ENCODE peak calls at places on chromosomes 4 and X, in eight cellular contexts. U is glutamatergic neuron; M is OCI-LY7; B is fibroblast of pulmonary artery; T is AG09309; E is CD4-positive, alpha-beta T cell; O is pancreas; W is astrocyte. V is an unnamed sample.
A peak's percentile ranks its signal among the peaks of the same experiment; 100 is the strongest.

GRCh38 chrX:107729558-107730297 is 45.9 kb downstream of the TSC22D3 start:
- DNase-seq in E (no peak), U (no peak), W (no peak), O (no peak), B (peak; percentile 57), T (no peak), M (no peak), V (no peak)

GRCh38 chr4:177718514-177718913 is 276.3 kb upstream of the AGA start:
- DNase-seq in O (no peak), B (no peak), U (no peak), T (no peak), M (no peak), W (no peak), E (no peak), V (no peak)

GRCh38 chr4:136412708-136413107 is 1119.6 kb downstream of the PCDH18 start:
- DNase-seq in T (no peak), W (peak; percentile 51), B (peak; percentile 70), M (no peak), E (no peak), U (no peak), O (no peak), V (no peak)

GRCh38 chr4:142202404-142203332 is 566.3 kb downstream of the IL15 start:
- DNase-seq in E (no peak), O (no peak), W (no peak), M (peak; percentile 11), U (no peak), B (no peak), T (no peak), V (no peak)

GRCh38 chrX:36961590-36961989 is 46.6 kb upstream of the FAM47C start:
- DNase-seq in W (no peak), O (no peak), B (no peak), T (no peak), U (peak; percentile 26), E (no peak), M (no peak), V (no peak)

GRCh38 chrX:74133156-74133796 is 170.7 kb upstream of the ZCCHC13 start:
- DNase-seq in O (no peak), U (no peak), W (peak; percentile 53), B (peak; percentile 75), M (peak; percentile 62), E (no peak), T (peak; percentile 65), V (peak; percentile 69)

GRCh38 chr4:186190456-186191265 is 706 bp upstream of the CYP4V2 start:
- DNase-seq in B (peak; percentile 14), W (peak; percentile 10), U (peak; percentile 53), O (peak; percentile 38), M (peak; percentile 71), T (no peak), E (peak; percentile 26), V (peak; percentile 10)

GRCh38 chr4:85498068-85498733 is 23.3 kb downstream of the ARHGAP24 start:
- DNase-seq in U (no peak), T (no peak), M (no peak), O (peak; percentile 21), B (peak; percentile 65), E (no peak), W (peak; percentile 69), V (peak; percentile 91)

GRCh38 chrX:87805829-87806490 is 288.4 kb downstream of the KLHL4 start:
- DNase-seq in B (peak; percentile 47), M (no peak), T (no peak), W (peak; percentile 22), E (no peak), U (no peak), O (no peak), V (no peak)

GRCh38 chr4:112523764-112524505 is 8.0 kb upstream of the NEUROG2 start:
- DNase-seq in U (peak; percentile 90), E (peak; percentile 53), B (peak; percentile 35), T (no peak), O (peak; percentile 73), M (peak; percentile 93), W (no peak), V (no peak)

GRCh38 chr4:168674077-168674747 is 177.4 kb downstream of the PALLD start:
- DNase-seq in E (no peak), M (no peak), O (no peak), W (peak; percentile 40), B (peak; percentile 43), T (no peak), U (no peak), V (no peak)

GRCh38 chr4:55409468-55410171 is 13.9 kb downstream of the TMEM165 start:
- DNase-seq in M (peak; percentile 52), T (no peak), E (no peak), W (no peak), B (peak; percentile 70), U (peak; percentile 49), O (no peak), V (peak; percentile 51)

GRCh38 chr4:52714597-52715254 is 36.5 kb downstream of the ERVMER34-1 start:
- DNase-seq in M (peak; percentile 37), T (no peak), U (no peak), O (no peak), W (no peak), E (no peak), B (peak; percentile 35), V (no peak)

GRCh38 chr4:31390849-31391248 is 670.7 kb downstream of the PCDH7 start:
- DNase-seq in T (no peak), B (no peak), U (no peak), M (no peak), E (no peak), W (no peak), O (no peak), V (no peak)

GRCh38 chr4:17463606-17464005 is 48.3 kb downstream of the QDPR start:
- DNase-seq in T (no peak), B (no peak), U (no peak), W (no peak), M (no peak), E (no peak), O (no peak), V (no peak)

GRCh38 chr4:27666943-27667342 is 806.3 kb downstream of the STIM2 start:
- DNase-seq in E (no peak), O (no peak), B (no peak), T (no peak), U (no peak), M (peak; percentile 10), W (no peak), V (no peak)

GRCh38 chr4:4820264-4820663 is 39.2 kb upstream of the MSX1 start:
- DNase-seq in U (no peak), O (no peak), E (no peak), T (no peak), W (no peak), B (no peak), M (no peak), V (no peak)

GRCh38 chr4:4821577-4821976 is 37.9 kb upstream of the MSX1 start:
- DNase-seq in B (no peak), U (no peak), T (no peak), O (no peak), W (no peak), E (no peak), M (no peak), V (no peak)

GRCh38 chr4:4819213-4819606 is 40.3 kb upstream of the MSX1 start:
- DNase-seq in T (no peak), B (no peak), W (no peak), E (no peak), M (no peak), O (no peak), U (no peak), V (no peak)

GRCh38 chr4:4820739-4821138 is 38.7 kb upstream of the MSX1 start:
- DNase-seq in O (no peak), B (no peak), U (no peak), M (no peak), E (no peak), T (no peak), W (no peak), V (no peak)

GRCh38 chr4:4818440-4819212 is 40.8 kb upstream of the MSX1 start:
- DNase-seq in T (no peak), M (no peak), B (no peak), U (peak; percentile 73), E (no peak), W (no peak), O (no peak), V (no peak)
- TF ChIP-seq CTCF in T (no peak), M (no peak), B (no peak), U (no peak), E (no peak), W (no peak), O (no peak), V (no peak)

GRCh38 chr4:6671648-6672047 is 22.0 kb upstream of the S100P start:
- DNase-seq in E (no peak), U (no peak), M (no peak), W (no peak), O (no peak), B (no peak), T (no peak), V (no peak)
- TF ChIP-seq CTCF in E (no peak), U (no peak), M (no peak), W (no peak), O (no peak), B (no peak), T (no peak), V (no peak)

GRCh38 chrX:55210931-55211677 is 9.0 kb upstream of the PAGE5 start:
- DNase-seq in T (no peak), U (no peak), E (no peak), O (peak; percentile 1), B (no peak), W (no peak), M (no peak), V (no peak)
- TF ChIP-seq CTCF in T (no peak), U (no peak), E (no peak), O (no peak), B (no peak), W (no peak), M (no peak), V (no peak)

GRCh38 chr4:25032126-25032525 is 1.4 kb upstream of the LGI2 start:
- DNase-seq in E (no peak), T (no peak), W (peak; percentile 46), O (no peak), B (peak; percentile 21), U (no peak), M (no peak), V (peak; percentile 10)
- TF ChIP-seq CTCF in E (no peak), T (no peak), W (peak; percentile 23), O (no peak), B (no peak), U (no peak), M (no peak), V (no peak)

V was measured in AG10803.